ENCODE peak calls at places on chromosomes 2 and 18, in five cellular contexts. One of them, this sample, is unnamed.
A peak's percentile ranks its signal among the peaks of the same experiment; 100 is the strongest.

GRCh38 chr2:4673025-4673489 is 969.7 kb downstream of the DCDC2C start:
- DNase-seq in dorsolateral prefrontal cortex: no peak
- DNase-seq in SK-N-SH: no peak
- DNase-seq in mammary epithelial cell: no peak
- DNase-seq in AG04450: no peak
- DNase-seq in this sample: no peak

GRCh38 chr2:75390184-75390583 is 170.6 kb downstream of the EVA1A start:
- DNase-seq in dorsolateral prefrontal cortex: no peak
- DNase-seq in SK-N-SH: no peak
- DNase-seq in mammary epithelial cell: no peak
- DNase-seq in AG04450: no peak
- DNase-seq in this sample: no peak

GRCh38 chr2:144490017-144490416 is 29.9 kb downstream of the ZEB2 start:
- DNase-seq in dorsolateral prefrontal cortex: no peak
- DNase-seq in SK-N-SH: no peak
- DNase-seq in mammary epithelial cell: no peak
- DNase-seq in AG04450: no peak
- DNase-seq in this sample: no peak

GRCh38 chr2:106106627-106107508 is 87.2 kb downstream of the UXS1 start:
- DNase-seq in dorsolateral prefrontal cortex: no peak
- DNase-seq in SK-N-SH: no peak
- DNase-seq in mammary epithelial cell: no peak
- DNase-seq in AG04450: no peak
- DNase-seq in this sample: no peak

GRCh38 chr18:47262397-47263196 is 11.1 kb upstream of the SKOR2 start:
- DNase-seq in dorsolateral prefrontal cortex: no peak
- DNase-seq in SK-N-SH: no peak
- DNase-seq in mammary epithelial cell: no peak
- DNase-seq in AG04450: no peak
- DNase-seq in this sample: no peak

GRCh38 chr2:188787002-188787660 is 187.0 kb upstream of the COL3A1 start:
- DNase-seq in dorsolateral prefrontal cortex: no peak
- DNase-seq in SK-N-SH: no peak
- DNase-seq in mammary epithelial cell: peak; percentile 39
- DNase-seq in AG04450: no peak
- DNase-seq in this sample: peak; percentile 50

GRCh38 chr2:105644174-105644980 is 100.3 kb upstream of the NCK2 start:
- DNase-seq in dorsolateral prefrontal cortex: no peak
- DNase-seq in SK-N-SH: no peak
- DNase-seq in mammary epithelial cell: no peak
- DNase-seq in AG04450: no peak
- DNase-seq in this sample: no peak

GRCh38 chr2:240554767-240555493 is 2.9 kb downstream of the ANKMY1 start:
- DNase-seq in dorsolateral prefrontal cortex: no peak
- DNase-seq in SK-N-SH: no peak
- DNase-seq in mammary epithelial cell: no peak
- DNase-seq in AG04450: no peak
- DNase-seq in this sample: no peak

GRCh38 chr2:111157798-111158197 is 37.1 kb downstream of the BCL2L11 start:
- DNase-seq in dorsolateral prefrontal cortex: no peak
- DNase-seq in SK-N-SH: no peak
- DNase-seq in mammary epithelial cell: no peak
- DNase-seq in AG04450: no peak
- DNase-seq in this sample: no peak

GRCh38 chr2:121213386-121213785 is 71.6 kb downstream of the TFCP2L1 start:
- DNase-seq in dorsolateral prefrontal cortex: no peak
- DNase-seq in SK-N-SH: no peak
- DNase-seq in mammary epithelial cell: no peak
- DNase-seq in AG04450: no peak
- DNase-seq in this sample: no peak

GRCh38 chr2:71934595-71935263 is 212.9 kb downstream of the CYP26B1 start:
- DNase-seq in dorsolateral prefrontal cortex: no peak
- DNase-seq in SK-N-SH: peak; percentile 4
- DNase-seq in mammary epithelial cell: no peak
- DNase-seq in AG04450: no peak
- DNase-seq in this sample: no peak

GRCh38 chr2:207683879-207684627 is 27.4 kb upstream of the CCNYL1 start:
- DNase-seq in dorsolateral prefrontal cortex: no peak
- DNase-seq in SK-N-SH: no peak
- DNase-seq in mammary epithelial cell: peak; percentile 60
- DNase-seq in AG04450: no peak
- DNase-seq in this sample: peak; percentile 45

DNA sequence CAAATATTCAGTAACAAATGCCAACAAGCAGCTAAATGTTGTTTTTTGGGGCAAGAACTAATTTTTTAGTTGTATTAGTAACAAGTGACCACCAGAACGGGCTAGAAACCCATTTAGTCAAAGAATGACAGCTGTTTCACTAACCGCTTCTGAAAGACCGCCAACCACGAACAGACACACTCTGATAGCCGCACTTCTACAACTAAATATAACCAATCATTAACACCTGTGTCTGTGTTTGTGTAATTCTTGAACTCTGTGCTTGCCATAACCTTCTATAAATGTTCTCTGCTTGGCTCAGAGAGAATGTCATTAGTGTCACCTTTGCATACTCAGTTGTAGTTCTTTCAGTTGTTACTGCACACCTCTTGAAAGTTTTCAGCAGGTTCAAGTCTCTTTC is 526.3 kb upstream of the LRRTM1 start:
- DNase-seq in dorsolateral prefrontal cortex: no peak
- DNase-seq in SK-N-SH: no peak
- DNase-seq in mammary epithelial cell: no peak
- DNase-seq in AG04450: no peak
- DNase-seq in this sample: no peak
- H3K27me3 ChIP-seq in dorsolateral prefrontal cortex: no peaks in the 10 kb centered on the region
- H3K27me3 ChIP-seq in SK-N-SH: no peaks in the 10 kb centered on the region
- H3K27me3 ChIP-seq in mammary epithelial cell: no peaks in the 10 kb centered on the region
- H3K27me3 ChIP-seq in AG04450: no peaks in the 10 kb centered on the region
- H3K27me3 ChIP-seq in this sample: no peaks in the 10 kb centered on the region

GRCh38 chr2:109061736-109062557 is 67.1 kb upstream of the SH3RF3 start:
- DNase-seq in dorsolateral prefrontal cortex: no peak
- DNase-seq in SK-N-SH: no peak
- DNase-seq in mammary epithelial cell: no peak
- DNase-seq in AG04450: no peak
- DNase-seq in this sample: no peak

GRCh38 chr2:109062558-109063325 is 66.3 kb upstream of the SH3RF3 start:
- DNase-seq in dorsolateral prefrontal cortex: no peak
- DNase-seq in SK-N-SH: no peak
- DNase-seq in mammary epithelial cell: no peak
- DNase-seq in AG04450: no peak
- DNase-seq in this sample: no peak

GRCh38 chr2:109065335-109065734 is 63.7 kb upstream of the SH3RF3 start:
- DNase-seq in dorsolateral prefrontal cortex: no peak
- DNase-seq in SK-N-SH: no peak
- DNase-seq in mammary epithelial cell: no peak
- DNase-seq in AG04450: no peak
- DNase-seq in this sample: no peak

GRCh38 chr2:109064660-109065306 is 64.2 kb upstream of the SH3RF3 start:
- DNase-seq in dorsolateral prefrontal cortex: no peak
- DNase-seq in SK-N-SH: no peak
- DNase-seq in mammary epithelial cell: no peak
- DNase-seq in AG04450: no peak
- DNase-seq in this sample: no peak

DNA sequence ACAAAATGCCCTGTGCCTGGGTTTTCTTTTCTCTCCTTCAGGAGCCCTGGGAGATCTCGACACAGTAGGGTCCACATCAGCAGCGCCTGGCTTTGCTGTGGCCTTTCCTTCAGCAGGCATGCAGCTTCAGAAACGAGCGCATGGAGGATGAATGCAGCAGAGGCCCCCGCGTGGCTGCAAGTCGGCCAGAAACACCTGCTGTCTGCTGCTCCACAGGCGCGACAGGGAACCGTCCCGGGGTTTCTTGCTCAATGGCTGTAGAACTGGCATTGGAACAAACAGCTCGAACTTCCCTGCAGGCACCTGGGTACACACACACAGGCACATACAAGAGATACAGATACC is 65.7 kb upstream of the SH3RF3 start:
- DNase-seq in dorsolateral prefrontal cortex: no peak
- DNase-seq in SK-N-SH: no peak
- DNase-seq in mammary epithelial cell: no peak
- DNase-seq in AG04450: no peak
- DNase-seq in this sample: no peak
- H3K27me3 ChIP-seq in dorsolateral prefrontal cortex: no peaks in the 10 kb centered on the region
- H3K27me3 ChIP-seq in SK-N-SH: no peaks in the 10 kb centered on the region
- H3K27me3 ChIP-seq in mammary epithelial cell: peaks cover 6% of the 10 kb centered on the region
- H3K27me3 ChIP-seq in AG04450: peaks cover 55% of the 10 kb centered on the region
- H3K27me3 ChIP-seq in this sample: peaks cover 56% of the 10 kb centered on the region

GRCh38 chr2:20667151-20667530 is 197 bp downstream of the GDF7 start:
- DNase-seq in dorsolateral prefrontal cortex: no peak
- DNase-seq in SK-N-SH: peak; percentile 84
- DNase-seq in mammary epithelial cell: no peak
- DNase-seq in AG04450: no peak
- DNase-seq in this sample: no peak

GRCh38 chr2:20668871-20669475 is 2.0 kb downstream of the GDF7 start:
- DNase-seq in dorsolateral prefrontal cortex: no peak
- DNase-seq in SK-N-SH: peak; percentile 34
- DNase-seq in mammary epithelial cell: no peak
- DNase-seq in AG04450: no peak
- DNase-seq in this sample: no peak

GRCh38 chr2:20666364-20667150 is at the start of gene GDF7:
- DNase-seq in dorsolateral prefrontal cortex: no peak
- DNase-seq in SK-N-SH: peak; percentile 93
- DNase-seq in mammary epithelial cell: no peak
- DNase-seq in AG04450: no peak
- DNase-seq in this sample: no peak

GRCh38 chr2:20668470-20668869 is 1.5 kb downstream of the GDF7 start:
- DNase-seq in dorsolateral prefrontal cortex: no peak
- DNase-seq in SK-N-SH: peak; percentile 48
- DNase-seq in mammary epithelial cell: no peak
- DNase-seq in AG04450: no peak
- DNase-seq in this sample: no peak

DNA sequence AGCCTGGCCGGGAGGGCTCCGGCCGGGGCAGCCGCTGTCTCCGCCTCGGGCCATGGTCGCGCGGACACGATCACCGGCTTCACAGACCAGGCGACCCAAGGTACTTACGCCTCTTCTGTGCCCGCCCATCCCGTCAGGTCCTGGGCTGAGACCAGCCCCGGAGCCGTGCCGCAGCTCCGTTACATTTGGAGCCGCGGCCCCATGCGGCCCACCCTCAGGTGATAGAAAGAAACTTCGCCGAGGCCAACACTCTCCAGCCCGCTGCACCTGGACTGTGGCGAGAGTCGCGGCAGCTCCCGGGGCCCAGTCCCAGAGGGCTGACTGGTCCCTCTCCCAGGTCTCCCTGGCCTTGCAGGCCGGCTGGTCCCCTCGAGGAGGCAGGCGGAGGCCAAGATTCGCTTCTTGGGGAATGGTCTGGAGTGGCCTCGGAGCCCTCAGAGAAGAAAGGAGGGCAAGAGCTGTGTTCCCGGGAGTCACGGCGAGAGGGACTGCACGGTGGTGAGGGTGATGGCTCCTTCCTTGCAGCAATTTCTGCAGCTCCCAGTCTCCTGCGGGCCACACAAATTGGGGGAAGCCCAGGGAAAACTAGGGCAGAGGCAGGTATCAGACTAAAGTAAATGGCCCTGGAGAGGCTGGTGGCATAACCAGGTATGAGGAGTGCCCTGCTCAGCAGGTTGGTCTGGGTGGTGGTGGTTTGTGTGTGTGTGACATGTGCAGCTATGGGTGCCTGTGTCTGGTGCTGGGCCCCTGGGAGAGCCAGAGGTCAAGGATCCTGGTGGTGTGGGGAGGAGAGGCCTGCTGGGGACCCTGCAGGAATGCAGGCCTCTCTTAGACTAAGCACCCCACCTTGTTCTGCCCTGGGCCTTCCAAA is 822 bp downstream of the GDF7 start:
- DNase-seq in dorsolateral prefrontal cortex: no peak
- DNase-seq in SK-N-SH: peak; percentile 47
- DNase-seq in mammary epithelial cell: no peak
- DNase-seq in AG04450: no peak
- DNase-seq in this sample: no peak
- H3K27me3 ChIP-seq in dorsolateral prefrontal cortex: peaks cover 88% of the 10 kb centered on the region
- H3K27me3 ChIP-seq in SK-N-SH: peaks cover 85% of the 10 kb centered on the region
- H3K27me3 ChIP-seq in mammary epithelial cell: peaks cover 77% of the 10 kb centered on the region
- H3K27me3 ChIP-seq in AG04450: peaks cover 93% of the 10 kb centered on the region
- H3K27me3 ChIP-seq in this sample: peaks cover 97% of the 10 kb centered on the region

GRCh38 chr2:218875692-218876246 is 4.9 kb upstream of the WNT10A start:
- DNase-seq in dorsolateral prefrontal cortex: no peak
- DNase-seq in SK-N-SH: no peak
- DNase-seq in mammary epithelial cell: no peak
- DNase-seq in AG04450: no peak
- DNase-seq in this sample: no peak
- H3K27me3 ChIP-seq in dorsolateral prefrontal cortex: peaks cover 70% of the 10 kb centered on the region
- H3K27me3 ChIP-seq in SK-N-SH: peaks cover 30% of the 10 kb centered on the region
- H3K27me3 ChIP-seq in mammary epithelial cell: no peaks in the 10 kb centered on the region
- H3K27me3 ChIP-seq in AG04450: peaks cover 82% of the 10 kb centered on the region
- H3K27me3 ChIP-seq in this sample: peaks cover 52% of the 10 kb centered on the region

GRCh38 chr2:124570872-124571271 is 545.8 kb downstream of the CNTNAP5 start:
- DNase-seq in dorsolateral prefrontal cortex: no peak
- DNase-seq in SK-N-SH: no peak
- DNase-seq in mammary epithelial cell: no peak
- DNase-seq in AG04450: no peak
- DNase-seq in this sample: no peak
- H3K27me3 ChIP-seq in dorsolateral prefrontal cortex: no peaks in the 10 kb centered on the region
- H3K27me3 ChIP-seq in SK-N-SH: no peaks in the 10 kb centered on the region
- H3K27me3 ChIP-seq in mammary epithelial cell: no peaks in the 10 kb centered on the region
- H3K27me3 ChIP-seq in AG04450: no peaks in the 10 kb centered on the region
- H3K27me3 ChIP-seq in this sample: no peaks in the 10 kb centered on the region

GRCh38 chr2:1790996-1791395 is 46.7 kb upstream of the PXDN start:
- DNase-seq in dorsolateral prefrontal cortex: no peak
- DNase-seq in SK-N-SH: no peak
- DNase-seq in mammary epithelial cell: no peak
- DNase-seq in AG04450: no peak
- DNase-seq in this sample: no peak
- H3K27me3 ChIP-seq in dorsolateral prefrontal cortex: no peaks in the 10 kb centered on the region
- H3K27me3 ChIP-seq in SK-N-SH: no peaks in the 10 kb centered on the region
- H3K27me3 ChIP-seq in mammary epithelial cell: no peaks in the 10 kb centered on the region
- H3K27me3 ChIP-seq in AG04450: no peaks in the 10 kb centered on the region
- H3K27me3 ChIP-seq in this sample: peaks cover 7% of the 10 kb centered on the region

GRCh38 chr2:29462293-29462692 is 347.1 kb downstream of the CLIP4 start:
- DNase-seq in dorsolateral prefrontal cortex: no peak
- DNase-seq in SK-N-SH: no peak
- DNase-seq in mammary epithelial cell: peak; percentile 51
- DNase-seq in AG04450: no peak
- DNase-seq in this sample: peak; percentile 44
- H3K27me3 ChIP-seq in dorsolateral prefrontal cortex: no peaks in the 10 kb centered on the region
- H3K27me3 ChIP-seq in SK-N-SH: no peaks in the 10 kb centered on the region
- H3K27me3 ChIP-seq in mammary epithelial cell: no peaks in the 10 kb centered on the region
- H3K27me3 ChIP-seq in AG04450: no peaks in the 10 kb centered on the region
- H3K27me3 ChIP-seq in this sample: no peaks in the 10 kb centered on the region

GRCh38 chr2:88855620-88856408 is 164.3 kb downstream of the RPIA start:
- DNase-seq in dorsolateral prefrontal cortex: no peak
- DNase-seq in SK-N-SH: no peak
- DNase-seq in mammary epithelial cell: no peak
- DNase-seq in AG04450: no peak
- DNase-seq in this sample: no peak

GRCh38 chr2:88856409-88857135 is 165.1 kb downstream of the RPIA start:
- DNase-seq in dorsolateral prefrontal cortex: no peak
- DNase-seq in SK-N-SH: no peak
- DNase-seq in mammary epithelial cell: no peak
- DNase-seq in AG04450: no peak
- DNase-seq in this sample: no peak

GRCh38 chr2:88859461-88859860 is 168.0 kb downstream of the RPIA start:
- DNase-seq in dorsolateral prefrontal cortex: no peak
- DNase-seq in SK-N-SH: no peak
- DNase-seq in mammary epithelial cell: no peak
- DNase-seq in AG04450: no peak
- DNase-seq in this sample: no peak

GRCh38 chr2:88857951-88858406 is 166.5 kb downstream of the RPIA start:
- DNase-seq in dorsolateral prefrontal cortex: no peak
- DNase-seq in SK-N-SH: no peak
- DNase-seq in mammary epithelial cell: peak; percentile 2
- DNase-seq in AG04450: no peak
- DNase-seq in this sample: no peak

GRCh38 chr2:88857274-88857741 is 165.8 kb downstream of the RPIA start:
- DNase-seq in dorsolateral prefrontal cortex: no peak
- DNase-seq in SK-N-SH: no peak
- DNase-seq in mammary epithelial cell: no peak
- DNase-seq in AG04450: no peak
- DNase-seq in this sample: no peak
- H3K27me3 ChIP-seq in dorsolateral prefrontal cortex: peaks cover 3% of the 10 kb centered on the region
- H3K27me3 ChIP-seq in SK-N-SH: peaks cover 22% of the 10 kb centered on the region
- H3K27me3 ChIP-seq in mammary epithelial cell: peaks cover 1% of the 10 kb centered on the region
- H3K27me3 ChIP-seq in AG04450: no peaks in the 10 kb centered on the region
- H3K27me3 ChIP-seq in this sample: no peaks in the 10 kb centered on the region